ENCODE peak calls at places on chromosome X, in six cellular contexts. B is fibroblast of lung, O is K562, I is H9, G is neural progenitor cell, F is IMR-90. M is an unnamed sample.

GRCh38 chrX:128142745-128143144 is 90.5 kb upstream of the ACTRT1 start:
- DNase-seq in B (no peak), O (no peak), I (no peak), G (no peak), F (no peak), M (no peak)

GRCh38 chrX:9913041-9913440 is 54.1 kb upstream of the CLDN34 start:
- DNase-seq in B (peak; percentile 78), O (no peak), I (no peak), G (no peak), F (peak; percentile 43), M (peak; percentile 22)

GRCh38 chrX:68504237-68504636 is 5.4 kb downstream of the YIPF6 start:
- DNase-seq in B (peak; percentile 78), O (no peak), I (no peak), G (no peak), F (peak; percentile 93), M (no peak)

GRCh38 chrX:110588853-110589252 is 206.8 kb downstream of the CHRDL1 start:
- DNase-seq in B (no peak), O (no peak), I (no peak), G (no peak), F (no peak), M (peak; percentile 23)

GRCh38 chrX:397575-397974 is 10.9 kb upstream of the PPP2R3B start:
- DNase-seq in B (peak; percentile 69), O (no peak), I (peak; percentile 65), G (peak; percentile 83), F (peak; percentile 46), M (peak; percentile 28)

GRCh38 chrX:119482497-119483480 is 14.5 kb downstream of the SLC25A5 start:
- DNase-seq in B (peak; percentile 39), O (peak; percentile 70), I (peak; percentile 76), G (peak; percentile 65), F (peak; percentile 39), M (peak; percentile 73)

GRCh38 chrX:55026840-55027239 is 3.9 kb downstream of the ALAS2 start:
- DNase-seq in B (no peak), O (no peak), I (no peak), G (no peak), F (no peak), M (no peak)

GRCh38 chrX:115588180-115588579 is 27.2 kb downstream of the PLS3 start:
- DNase-seq in B (no peak), O (no peak), I (no peak), G (no peak), F (no peak), M (no peak)

GRCh38 chrX:44308869-44309268 is 34.6 kb downstream of the EFHC2 start:
- DNase-seq in B (no peak), O (no peak), I (no peak), G (no peak), F (no peak), M (no peak)

GRCh38 chrX:53684415-53685192 is 1.9 kb downstream of the HUWE1 start:
- DNase-seq in B (no peak), O (no peak), I (no peak), G (no peak), F (no peak), M (no peak)

GRCh38 chrX:53682885-53683555 is 3.5 kb downstream of the HUWE1 start:
- DNase-seq in B (peak; percentile 57), O (peak; percentile 45), I (peak; percentile 52), G (peak; percentile 50), F (peak; percentile 50), M (peak; percentile 55)

GRCh38 chrX:53685711-53686110 is 808 bp downstream of the HUWE1 start:
- DNase-seq in B (no peak), O (no peak), I (no peak), G (no peak), F (peak; percentile 1), M (no peak)

GRCh38 chrX:53681661-53682060 is 4.9 kb downstream of the HUWE1 start:
- DNase-seq in B (peak; percentile 64), O (no peak), I (no peak), G (no peak), F (peak; percentile 14), M (no peak)

GRCh38 chrX:53683556-53684414 is 2.7 kb downstream of the HUWE1 start:
- DNase-seq in B (peak; percentile 95), O (peak; percentile 83), I (peak; percentile 95), G (peak; percentile 98), F (peak; percentile 98), M (peak; percentile 97)
- H2AFZ ChIP-seq in B (no peak overlapping the region), O (peak overlapping the region; percentile 81), I (no peak overlapping the region), G (no peak overlapping the region), F (peak overlapping the region; percentile 82), M (peak overlapping the region; percentile 33)

GRCh38 chrX:105822138-105823091 is at the start of gene NRK:
- DNase-seq in B (peak; percentile 35), O (no peak), I (peak; percentile 51), G (peak; percentile 33), F (no peak), M (peak; percentile 25)

GRCh38 chrX:105816517-105816916 is 5.8 kb upstream of the NRK start:
- DNase-seq in B (no peak), O (no peak), I (no peak), G (no peak), F (no peak), M (no peak)

GRCh38 chrX:105820247-105820646 is 2.1 kb upstream of the NRK start:
- DNase-seq in B (no peak), O (no peak), I (peak; percentile 38), G (peak; percentile 40), F (no peak), M (no peak)

GRCh38 chrX:105823092-105823454 is 734 bp downstream of the NRK start:
- DNase-seq in B (no peak), O (no peak), I (no peak), G (no peak), F (no peak), M (no peak)

GRCh38 chrX:105821471-105822081 is 763 bp upstream of the NRK start:
- DNase-seq in B (peak; percentile 71), O (no peak), I (peak; percentile 75), G (peak; percentile 42), F (peak; percentile 45), M (peak; percentile 38)
- H2AFZ ChIP-seq in B (no peak overlapping the region), O (no peak overlapping the region), I (no peak overlapping the region), G (no peak overlapping the region), F (peak overlapping the region; percentile 75), M (peak overlapping the region; percentile 66)

GRCh38 chrX:105526431-105526830 is 295.9 kb upstream of the NRK start:
- DNase-seq in B (no peak), O (no peak), I (no peak), G (no peak), F (no peak), M (no peak)
- H2AFZ ChIP-seq in B (no peak overlapping the region), O (no peak overlapping the region), I (no peak overlapping the region), G (no peak overlapping the region), F (no peak overlapping the region), M (no peak overlapping the region)

GRCh38 chrX:140034916-140035315 is 69.6 kb upstream of the CXorf66 start:
- DNase-seq in B (no peak), O (no peak), I (no peak), G (peak; percentile 37), F (no peak), M (no peak)

GRCh38 chrX:140040397-140040796 is 75.1 kb upstream of the CXorf66 start:
- DNase-seq in B (peak; percentile 64), O (no peak), I (no peak), G (no peak), F (no peak), M (peak; percentile 61)

GRCh38 chrX:140038842-140039241 is 73.5 kb upstream of the CXorf66 start:
- DNase-seq in B (no peak), O (no peak), I (no peak), G (no peak), F (no peak), M (no peak)
- H2AFZ ChIP-seq in B (no peak overlapping the region), O (no peak overlapping the region), I (no peak overlapping the region), G (no peak overlapping the region), F (no peak overlapping the region), M (no peak overlapping the region)

GRCh38 chrX:155873203-155873602 is 7.9 kb upstream of the VAMP7 start:
- DNase-seq in B (no peak), O (no peak), I (no peak), G (no peak), F (no peak), M (no peak)

GRCh38 chrX:155874571-155875244 is 6.4 kb upstream of the VAMP7 start:
- DNase-seq in B (no peak), O (no peak), I (no peak), G (no peak), F (no peak), M (no peak)

GRCh38 chrX:155877288-155877687 is 3.9 kb upstream of the VAMP7 start:
- DNase-seq in B (no peak), O (no peak), I (no peak), G (no peak), F (no peak), M (no peak)

GRCh38 chrX:155880586-155881157 is 473 bp upstream of the VAMP7 start:
- DNase-seq in B (peak; percentile 15), O (no peak), I (no peak), G (no peak), F (no peak), M (peak; percentile 7)

GRCh38 chrX:155876704-155877103 is 4.4 kb upstream of the VAMP7 start:
- DNase-seq in B (no peak), O (no peak), I (no peak), G (no peak), F (no peak), M (no peak)
- H2AFZ ChIP-seq in B (no peak overlapping the region), O (no peak overlapping the region), I (no peak overlapping the region), G (no peak overlapping the region), F (no peak overlapping the region), M (no peak overlapping the region)

GRCh38 chrX:6226053-6226645 is 2.5 kb downstream of the NLGN4X start:
- DNase-seq in B (peak; percentile 6), O (no peak), I (peak; percentile 41), G (peak; percentile 63), F (no peak), M (peak; percentile 22)
- H2AFZ ChIP-seq in B (no peak overlapping the region), O (no peak overlapping the region), I (no peak overlapping the region), G (peak overlapping the region; percentile 36), F (no peak overlapping the region), M (peak overlapping the region; percentile 89)

DNA sequence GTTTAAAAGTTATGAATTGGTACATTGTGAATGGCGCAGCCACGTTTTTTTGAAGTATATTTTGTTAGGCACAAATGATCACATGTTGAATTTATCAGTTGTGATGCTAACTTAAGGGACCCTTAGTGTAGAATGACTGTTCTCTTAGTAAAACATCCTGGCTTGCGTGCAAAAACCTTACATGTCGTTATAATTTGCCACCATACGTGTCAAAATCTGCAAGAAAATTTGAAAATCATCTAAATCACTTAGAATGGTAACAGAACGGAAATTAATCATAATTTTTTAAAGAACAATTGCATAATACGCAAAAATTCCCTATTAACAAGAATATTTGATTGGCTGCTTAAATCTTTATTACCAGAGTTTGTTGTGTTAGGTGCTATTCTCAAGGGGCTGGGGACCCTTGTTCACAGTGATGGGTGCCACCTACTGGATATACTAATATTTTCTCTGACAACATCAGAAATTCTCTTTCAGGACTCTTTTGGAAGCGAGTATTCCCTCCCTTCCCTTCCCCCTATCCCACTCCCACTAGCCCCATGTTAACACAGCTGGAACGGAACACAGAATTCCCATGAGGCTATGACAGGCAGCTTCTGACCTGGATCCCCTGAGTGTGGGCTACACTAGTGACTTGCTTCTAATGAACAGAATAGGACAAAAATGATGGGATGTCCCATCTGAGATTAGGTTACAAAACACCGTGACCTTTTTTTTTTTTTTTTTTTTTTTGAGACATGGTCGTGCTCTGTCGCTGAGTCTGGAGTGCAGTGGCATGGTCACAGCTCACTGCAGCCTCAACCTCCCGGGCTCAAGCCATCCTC is 71.8 kb downstream of the SUPT20HL2 start:
- DNase-seq in B (peak; percentile 27), O (peak; percentile 12), I (no peak), G (peak; percentile 49), F (peak; percentile 39), M (peak; percentile 64)
- H2AFZ ChIP-seq in B (no peak overlapping the region), O (peak overlapping the region; percentile 68), I (no peak overlapping the region), G (peak overlapping the region; percentile 81), F (no peak overlapping the region), M (no peak overlapping the region)